ENCODE peak calls at places on chromosome 19, in five cellular contexts. G is heart left ventricle, A is body of pancreas, R is adrenal gland, O is spleen. S is an unnamed sample. For H3K4me1 and H3K27me3, the result is how much of the 10 kb centered on the place peaks cover.

GRCh38 chr19:56273563-56274117 is 1.1 kb downstream of the EDDM13 start:
- DNase-seq in G (no peak), R (no peak), A (no peak), O (no peak), S (no peak)

GRCh38 chr19:43316591-43317319 is 36.7 kb upstream of the CD177 start:
- DNase-seq in G (no peak), O (no peak), A (no peak), R (no peak), S (peak)

GRCh38 chr19:11507370-11508078 is 1.9 kb upstream of the ZNF653 start:
- DNase-seq in A (no peak), R (no peak), G (no peak), O (no peak), S (no peak)

GRCh38 chr19:55552620-55553019 is 7.3 kb upstream of the SBK3 start:
- DNase-seq in G (no peak), R (no peak), O (no peak), A (no peak), S (no peak)

GRCh38 chr19:29551774-29552173 is 26.0 kb downstream of the VSTM2B start:
- DNase-seq in G (no peak), R (no peak), O (no peak), A (no peak), S (peak)

GRCh38 chr19:31574251-31574973 is 225.2 kb upstream of the TSHZ3 start:
- DNase-seq in A (no peak), O (no peak), G (no peak), R (no peak), S (no peak)

GRCh38 chr19:36258028-36258875 is 43.3 kb downstream of the ZNF146 start:
- DNase-seq in O (no peak), A (no peak), R (peak), G (no peak), S (no peak)

GRCh38 chr19:47509973-47510372 is 4.9 kb downstream of the NAPA start:
- DNase-seq in A (peak), O (no peak), R (peak), G (peak), S (peak)

GRCh38 chr19:30492581-30492980 is 120.4 kb downstream of the ZNF536 start:
- DNase-seq in G (no peak), A (no peak), O (no peak), R (no peak), S (no peak)

GRCh38 chr19:17948967-17949930 is 16.4 kb downstream of the CCDC124 start:
- DNase-seq in R (no peak), G (no peak), O (peak), A (no peak), S (no peak)

GRCh38 chr19:10617409-10618121 is 7.8 kb upstream of the SLC44A2 start:
- DNase-seq in R (no peak), O (no peak), A (no peak), G (no peak), S (no peak)

GRCh38 chr19:13234518-13234917 is 84.3 kb downstream of the IER2 start:
- DNase-seq in O (peak), R (peak), A (peak), G (no peak), S (peak)

GRCh38 chr19:11064831-11065303 is 24.4 kb upstream of the LDLR start:
- DNase-seq in A (peak), R (peak), O (no peak), G (no peak), S (no peak)

GRCh38 chr19:50717891-50718254 is 1.7 kb downstream of the SHANK1 start:
- DNase-seq in G (no peak), O (no peak), R (no peak), A (no peak), S (no peak)

GRCh38 chr19:33221641-33222040 is 4.0 kb downstream of the SLC7A10 start:
- DNase-seq in R (no peak), A (no peak), O (no peak), G (no peak), S (no peak)

GRCh38 chr19:53808710-53809125 is 15.4 kb downstream of the NLRP12 start:
- DNase-seq in R (no peak), A (no peak), O (no peak), G (no peak), S (no peak)

GRCh38 chr19:43799502-43800142 is 2.6 kb downstream of the LYPD5 start:
- DNase-seq in G (no peak), O (no peak), R (no peak), A (no peak), S (no peak)

GRCh38 chr19:9054768-9055167 is 32.1 kb upstream of the OR1M1 start:
- DNase-seq in O (no peak), R (no peak), A (no peak), G (no peak), S (no peak)

GRCh38 chr19:16071072-16071691 is 5.1 kb upstream of the TPM4 start:
- DNase-seq in A (no peak), G (no peak), R (no peak), O (no peak), S (no peak)

GRCh38 chr19:16068696-16069259 is 7.5 kb upstream of the TPM4 start:
- DNase-seq in A (no peak), R (no peak), O (no peak), G (no peak), S (no peak)

GRCh38 chr19:16070366-16070990 is 5.8 kb upstream of the TPM4 start:
- DNase-seq in G (peak), R (no peak), A (peak), O (peak), S (peak)

GRCh38 chr19:16067205-16067938 is 8.9 kb upstream of the TPM4 start:
- DNase-seq in O (peak), A (no peak), G (no peak), R (no peak), S (peak)

GRCh38 chr19:16069813-16070365 is 6.4 kb upstream of the TPM4 start:
- DNase-seq in G (no peak), A (no peak), O (peak), R (no peak), S (peak)
- H3K4me1 ChIP-seq in G (under half), A (under half), O (under half), R (under half), S (half or more)

GRCh38 chr19:2167896-2168618 is 4.3 kb downstream of the DOT1L start:
- DNase-seq in O (peak), A (no peak), G (peak), R (peak), S (peak)

GRCh38 chr19:2164020-2164988 is 571 bp downstream of the DOT1L start:
- DNase-seq in G (no peak), O (peak), A (no peak), R (no peak), S (no peak)

GRCh38 chr19:2168619-2169424 is 5.1 kb downstream of the DOT1L start:
- DNase-seq in G (peak), O (peak), A (peak), R (peak), S (peak)

GRCh38 chr19:2170219-2170618 is 6.5 kb downstream of the DOT1L start:
- DNase-seq in O (peak), A (no peak), G (no peak), R (no peak), S (no peak)

DNA sequence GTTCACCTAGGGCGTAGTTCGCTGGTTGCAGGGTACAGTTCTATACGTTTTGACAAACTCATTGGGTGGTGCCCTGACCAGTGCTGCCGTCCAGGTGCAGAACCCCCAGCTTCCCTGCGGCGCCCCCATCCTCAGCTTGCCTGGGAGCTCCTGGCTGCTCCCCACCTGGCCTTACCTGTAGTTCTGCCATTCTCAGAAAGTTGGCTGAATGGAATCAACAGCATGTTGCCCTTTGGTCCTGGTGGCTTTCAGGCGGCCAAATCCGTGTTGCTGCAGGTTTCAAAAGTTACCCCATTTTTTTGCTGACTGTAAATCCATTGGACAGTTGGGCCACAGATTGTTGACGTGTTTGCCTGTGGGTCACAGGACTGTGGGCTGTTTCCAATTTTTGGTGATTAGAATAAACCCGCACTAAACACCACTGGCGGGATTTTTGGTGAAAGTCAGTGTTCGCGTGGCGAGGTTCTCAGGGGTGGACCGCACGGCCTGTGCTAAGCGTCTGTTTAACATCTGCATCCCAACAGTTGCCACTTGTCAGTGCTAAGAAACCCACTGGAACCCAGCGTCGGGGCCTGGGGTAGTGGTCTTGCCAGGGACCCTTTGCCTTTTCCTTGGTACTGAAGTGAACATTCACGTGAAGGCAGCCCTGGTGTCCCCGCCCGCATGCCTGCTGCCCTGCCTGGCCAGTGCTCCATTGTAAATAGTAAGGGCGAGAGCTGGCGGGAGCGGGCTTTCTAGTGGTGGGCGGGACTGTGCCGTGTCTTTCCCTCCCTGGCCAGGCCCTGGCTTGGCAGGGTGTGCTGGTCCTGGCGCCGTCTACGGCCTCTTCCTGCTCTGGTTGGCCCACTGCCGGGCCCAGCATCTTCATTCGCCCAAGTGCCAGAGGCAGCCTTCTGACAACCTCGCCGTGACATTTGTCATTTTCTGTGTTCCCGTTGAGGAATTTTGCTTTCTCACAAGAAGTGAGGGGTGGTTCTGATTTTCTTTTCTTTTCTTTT is 3.3 kb downstream of the DOT1L start:
- DNase-seq in A (peak), G (peak), R (peak), O (peak), S (peak)
- TF ChIP-seq POLR2A in A (no peak), G (no peak), R (no peak), O (no peak), S (no peak)

DNA sequence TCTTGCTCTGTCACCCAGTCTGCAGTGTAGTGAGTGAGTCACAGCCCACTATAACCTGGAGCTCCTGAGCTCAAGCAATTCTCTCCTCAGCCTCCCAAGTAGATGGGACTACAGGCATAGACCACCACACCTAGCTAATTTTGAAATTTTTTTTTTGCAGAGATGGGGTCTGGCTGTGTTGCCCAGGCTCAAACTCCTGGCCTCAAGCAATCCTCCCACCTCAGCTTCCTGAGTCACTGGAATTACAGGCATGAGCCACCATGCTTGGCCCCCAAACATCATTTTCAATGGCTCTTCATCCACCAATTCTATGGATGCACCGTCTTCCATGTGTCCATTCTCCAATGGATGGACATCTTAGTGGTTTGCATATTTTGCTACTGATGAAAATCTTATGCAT is 68.9 kb downstream of the ZNF557 start:
- DNase-seq in O (no peak), R (no peak), A (no peak), G (no peak), S (no peak)
- H3K27me3 ChIP-seq in O (under half), R (under half), A (under half), G (under half), S (under half)

GRCh38 chr19:5125797-5126497 is 157.0 kb downstream of the KDM4B start:
- DNase-seq in O (no peak), R (no peak), G (no peak), A (no peak), S (no peak)
- H3K4me1 ChIP-seq in O (under half), R (under half), G (under half), A (half or more), S (under half)

S was measured in stomach.